ENCODE peak calls at places on chromosomes 6 and 20, in ten cellular contexts. D, K, L, M, Y, W, Z, C, U and Q are unnamed samples.

GRCh38 chr20:31260326-31260932 is 3.0 kb downstream of the DEFB115 start:
- DNase-seq in D (no peak), K (no peak), L (no peak), M (no peak), Y (no peak), W (no peak), Z (no peak), C (no peak), U (no peak), Q (peak)

GRCh38 chr20:19083136-19083621 is 129.3 kb upstream of the SLC24A3 start:
- DNase-seq in D (no peak), K (no peak), L (no peak), M (no peak), Y (no peak), W (no peak), Z (no peak), C (no peak), U (no peak), Q (no peak)

GRCh38 chr20:52708137-52708536 is 264.0 kb upstream of the TSHZ2 start:
- DNase-seq in D (no peak), K (no peak), L (no peak), M (no peak), Y (no peak), W (no peak), Z (no peak), C (no peak), U (no peak), Q (no peak)

GRCh38 chr6:105005446-105005845 is 48.5 kb downstream of the LIN28B start:
- DNase-seq in D (no peak), K (no peak), L (no peak), M (no peak), Y (no peak), W (no peak), Z (no peak), C (no peak), U (no peak), Q (no peak)

GRCh38 chr20:33945391-33946079 is 48.2 kb upstream of the RALY start:
- DNase-seq in D (no peak), K (no peak), L (no peak), M (peak), Y (peak), W (peak), Z (no peak), C (no peak), U (no peak), Q (no peak)

GRCh38 chr6:144264270-144265060 is 20.7 kb upstream of the UTRN start:
- DNase-seq in D (no peak), K (peak), L (peak), M (no peak), Y (no peak), W (peak), Z (no peak), C (no peak), U (peak), Q (no peak)

GRCh38 chr20:41166201-41167117 is 29.1 kb downstream of the PLCG1 start:
- DNase-seq in D (no peak), K (no peak), L (no peak), M (no peak), Y (no peak), W (no peak), Z (no peak), C (no peak), U (no peak), Q (no peak)

GRCh38 chr20:25087186-25087929 is 5.4 kb upstream of the VSX1 start:
- DNase-seq in D (no peak), K (no peak), L (no peak), M (no peak), Y (no peak), W (no peak), Z (no peak), C (no peak), U (no peak), Q (no peak)

GRCh38 chr6:131134950-131135243 is 370 bp upstream of the AKAP7 start:
- DNase-seq in D (no peak), K (no peak), L (no peak), M (no peak), Y (no peak), W (no peak), Z (no peak), C (no peak), U (no peak), Q (no peak)

GRCh38 chr20:43017241-43018030 is 172.3 kb downstream of the PTPRT start:
- DNase-seq in D (no peak), K (no peak), L (no peak), M (no peak), Y (no peak), W (no peak), Z (no peak), C (no peak), U (no peak), Q (no peak)

GRCh38 chr6:123022980-123023379 is 26.9 kb downstream of the CLVS2 start:
- DNase-seq in D (peak), K (no peak), L (no peak), M (no peak), Y (no peak), W (no peak), Z (no peak), C (no peak), U (no peak), Q (no peak)

GRCh38 chr6:147278891-147279290 is 74.7 kb downstream of the STXBP5 start:
- DNase-seq in D (no peak), K (no peak), L (no peak), M (no peak), Y (no peak), W (no peak), Z (no peak), C (no peak), U (no peak), Q (no peak)

GRCh38 chr20:20215976-20216727 is 151.8 kb upstream of the INSM1 start:
- DNase-seq in D (no peak), K (no peak), L (no peak), M (no peak), Y (no peak), W (no peak), Z (no peak), C (peak), U (no peak), Q (peak)

GRCh38 chr6:117547688-117548621 is 54.4 kb downstream of the GOPC start:
- DNase-seq in D (no peak), K (peak), L (no peak), M (peak), Y (peak), W (no peak), Z (no peak), C (peak), U (peak), Q (peak)

GRCh38 chr6:71721642-71722041 is 164.7 kb upstream of the RIMS1 start:
- DNase-seq in D (no peak), K (no peak), L (no peak), M (no peak), Y (no peak), W (peak), Z (no peak), C (no peak), U (peak), Q (peak)

GRCh38 chr6:168506460-168506859 is 65.5 kb downstream of the SMOC2 start:
- DNase-seq in D (no peak), K (no peak), L (no peak), M (no peak), Y (no peak), W (no peak), Z (no peak), C (no peak), U (no peak), Q (no peak)

GRCh38 chr6:125950293-125950692 is 6.3 kb upstream of the HINT3 start:
- DNase-seq in D (no peak), K (no peak), L (no peak), M (no peak), Y (no peak), W (no peak), Z (no peak), C (no peak), U (no peak), Q (no peak)

GRCh38 chr20:63072231-63072791 is 65.5 kb upstream of the BHLHE23 start:
- DNase-seq in D (no peak), K (no peak), L (no peak), M (no peak), Y (no peak), W (no peak), Z (no peak), C (no peak), U (peak), Q (no peak)

GRCh38 chr20:52142801-52143200 is 48.8 kb downstream of the ZFP64 start:
- DNase-seq in D (no peak), K (no peak), L (no peak), M (no peak), Y (no peak), W (no peak), Z (no peak), C (no peak), U (no peak), Q (no peak)

GRCh38 chr6:170031684-170032121 is 259.2 kb downstream of the DLL1 start:
- DNase-seq in D (no peak), K (no peak), L (no peak), M (no peak), Y (no peak), W (no peak), Z (no peak), C (no peak), U (peak), Q (no peak)

GRCh38 chr6:44285552-44286284 is 15.5 kb downstream of the TMEM151B start:
- DNase-seq in D (peak), K (no peak), L (no peak), M (no peak), Y (no peak), W (no peak), Z (no peak), C (no peak), U (no peak), Q (no peak)

GRCh38 chr6:143806282-143807102 is 36.6 kb upstream of the LTV1 start:
- DNase-seq in D (no peak), K (no peak), L (peak), M (no peak), Y (no peak), W (no peak), Z (peak), C (no peak), U (peak), Q (no peak)

GRCh38 chr20:59923514-59923913 is 9.9 kb downstream of the SYCP2 start:
- DNase-seq in D (no peak), K (no peak), L (no peak), M (no peak), Y (no peak), W (no peak), Z (no peak), C (no peak), U (no peak), Q (no peak)